ENCODE peak calls at places on chromosomes 7 and 10, in eight cellular contexts. One of them, this sample, is unnamed.
A peak's percentile ranks its signal among the peaks of the same experiment; 100 is the strongest.

GRCh38 chr7:98399903-98400537 is 870 bp downstream of the BAIAP2L1 start:
- DNase-seq in GM10248: no peak
- DNase-seq in psoas muscle: no peak
- DNase-seq in AG04450: no peak
- DNase-seq in transverse colon: no peak
- DNase-seq in OCI-LY7: no peak
- DNase-seq in A549: no peak
- DNase-seq in colonic mucosa: no peak
- DNase-seq in this sample: no peak

GRCh38 chr10:120221873-120222485 is 235.0 kb upstream of the PLPP4 start:
- DNase-seq in GM10248: peak; percentile 50
- DNase-seq in psoas muscle: no peak
- DNase-seq in AG04450: no peak
- DNase-seq in transverse colon: no peak
- DNase-seq in OCI-LY7: peak; percentile 43
- DNase-seq in A549: peak; percentile 65
- DNase-seq in colonic mucosa: peak; percentile 54
- DNase-seq in this sample: no peak

GRCh38 chr7:136117539-136117938 is 140.4 kb upstream of the MTPN start:
- DNase-seq in GM10248: no peak
- DNase-seq in psoas muscle: no peak
- DNase-seq in AG04450: no peak
- DNase-seq in transverse colon: no peak
- DNase-seq in OCI-LY7: no peak
- DNase-seq in A549: no peak
- DNase-seq in colonic mucosa: no peak
- DNase-seq in this sample: no peak

GRCh38 chr10:127911867-127912257 is 5.0 kb downstream of the PTPRE start:
- DNase-seq in GM10248: no peak
- DNase-seq in psoas muscle: no peak
- DNase-seq in AG04450: no peak
- DNase-seq in transverse colon: no peak
- DNase-seq in OCI-LY7: no peak
- DNase-seq in A549: no peak
- DNase-seq in colonic mucosa: no peak
- DNase-seq in this sample: no peak

GRCh38 chr7:22625251-22625650 is 101.7 kb upstream of the IL6 start:
- DNase-seq in GM10248: no peak
- DNase-seq in psoas muscle: no peak
- DNase-seq in AG04450: no peak
- DNase-seq in transverse colon: no peak
- DNase-seq in OCI-LY7: no peak
- DNase-seq in A549: no peak
- DNase-seq in colonic mucosa: no peak
- DNase-seq in this sample: no peak

GRCh38 chr10:132155723-132156381 is 30.9 kb upstream of the DPYSL4 start:
- DNase-seq in GM10248: no peak
- DNase-seq in psoas muscle: peak; percentile 6
- DNase-seq in AG04450: no peak
- DNase-seq in transverse colon: no peak
- DNase-seq in OCI-LY7: no peak
- DNase-seq in A549: no peak
- DNase-seq in colonic mucosa: no peak
- DNase-seq in this sample: no peak

GRCh38 chr10:338176-339037 is 203.2 kb downstream of the ZMYND11 start:
- DNase-seq in GM10248: no peak
- DNase-seq in psoas muscle: no peak
- DNase-seq in AG04450: no peak
- DNase-seq in transverse colon: no peak
- DNase-seq in OCI-LY7: no peak
- DNase-seq in A549: peak; percentile 41
- DNase-seq in colonic mucosa: no peak
- DNase-seq in this sample: no peak

GRCh38 chr10:62853710-62854109 is 37.5 kb upstream of the EGR2 start:
- DNase-seq in GM10248: no peak
- DNase-seq in psoas muscle: no peak
- DNase-seq in AG04450: no peak
- DNase-seq in transverse colon: no peak
- DNase-seq in OCI-LY7: no peak
- DNase-seq in A549: no peak
- DNase-seq in colonic mucosa: no peak
- DNase-seq in this sample: peak; percentile 46

GRCh38 chr10:104209575-104210198 is 22.5 kb downstream of the CFAP43 start:
- DNase-seq in GM10248: peak; percentile 43
- DNase-seq in psoas muscle: no peak
- DNase-seq in AG04450: no peak
- DNase-seq in transverse colon: no peak
- DNase-seq in OCI-LY7: peak; percentile 31
- DNase-seq in A549: peak; percentile 48
- DNase-seq in colonic mucosa: peak; percentile 34
- DNase-seq in this sample: no peak

GRCh38 chr10:58992830-58993460 is 183.5 kb upstream of the PHYHIPL start:
- DNase-seq in GM10248: no peak
- DNase-seq in psoas muscle: no peak
- DNase-seq in AG04450: no peak
- DNase-seq in transverse colon: no peak
- DNase-seq in OCI-LY7: peak; percentile 8
- DNase-seq in A549: no peak
- DNase-seq in colonic mucosa: no peak
- DNase-seq in this sample: no peak

GRCh38 chr7:11486271-11486670 is 345.7 kb downstream of the THSD7A start:
- DNase-seq in GM10248: no peak
- DNase-seq in psoas muscle: no peak
- DNase-seq in AG04450: no peak
- DNase-seq in transverse colon: no peak
- DNase-seq in OCI-LY7: no peak
- DNase-seq in A549: no peak
- DNase-seq in colonic mucosa: no peak
- DNase-seq in this sample: no peak

GRCh38 chr10:86522385-86522855 is 828 bp upstream of the WAPL start:
- DNase-seq in GM10248: no peak
- DNase-seq in psoas muscle: no peak
- DNase-seq in AG04450: no peak
- DNase-seq in transverse colon: no peak
- DNase-seq in OCI-LY7: peak; percentile 29
- DNase-seq in A549: no peak
- DNase-seq in colonic mucosa: no peak
- DNase-seq in this sample: no peak

GRCh38 chr7:507623-508305 is 11.9 kb downstream of the PDGFA start:
- DNase-seq in GM10248: no peak
- DNase-seq in psoas muscle: peak; percentile 10
- DNase-seq in AG04450: no peak
- DNase-seq in transverse colon: peak; percentile 7
- DNase-seq in OCI-LY7: no peak
- DNase-seq in A549: no peak
- DNase-seq in colonic mucosa: no peak
- DNase-seq in this sample: no peak

GRCh38 chr7:97752215-97752614 is 20.3 kb downstream of the TAC1 start:
- DNase-seq in GM10248: no peak
- DNase-seq in psoas muscle: no peak
- DNase-seq in AG04450: no peak
- DNase-seq in transverse colon: no peak
- DNase-seq in OCI-LY7: no peak
- DNase-seq in A549: no peak
- DNase-seq in colonic mucosa: no peak
- DNase-seq in this sample: no peak

GRCh38 chr7:650339-651031 is 76.0 kb upstream of the DNAAF5 start:
- DNase-seq in GM10248: no peak
- DNase-seq in psoas muscle: peak; percentile 41
- DNase-seq in AG04450: no peak
- DNase-seq in transverse colon: no peak
- DNase-seq in OCI-LY7: no peak
- DNase-seq in A549: no peak
- DNase-seq in colonic mucosa: no peak
- DNase-seq in this sample: no peak

GRCh38 chr10:78524941-78525340 is 491.3 kb downstream of the RPS24 start:
- DNase-seq in GM10248: no peak
- DNase-seq in psoas muscle: no peak
- DNase-seq in AG04450: no peak
- DNase-seq in transverse colon: no peak
- DNase-seq in OCI-LY7: no peak
- DNase-seq in A549: no peak
- DNase-seq in colonic mucosa: no peak
- DNase-seq in this sample: no peak

GRCh38 chr7:73851410-73852338 is 9.3 kb upstream of the TMEM270 start:
- DNase-seq in GM10248: peak; percentile 67
- DNase-seq in psoas muscle: no peak
- DNase-seq in AG04450: peak; percentile 94
- DNase-seq in transverse colon: no peak
- DNase-seq in OCI-LY7: no peak
- DNase-seq in A549: peak; percentile 62
- DNase-seq in colonic mucosa: no peak
- DNase-seq in this sample: no peak

GRCh38 chr7:8035647-8036518 is 67.3 kb downstream of the GLCCI1 start:
- DNase-seq in GM10248: no peak
- DNase-seq in psoas muscle: no peak
- DNase-seq in AG04450: peak; percentile 20
- DNase-seq in transverse colon: no peak
- DNase-seq in OCI-LY7: peak; percentile 62
- DNase-seq in A549: no peak
- DNase-seq in colonic mucosa: no peak
- DNase-seq in this sample: no peak
- TF ChIP-seq CTCF in GM10248: no peak
- TF ChIP-seq CTCF in psoas muscle: peak; percentile 16
- TF ChIP-seq CTCF in AG04450: peak; percentile 64
- TF ChIP-seq CTCF in transverse colon: peak; percentile 57
- TF ChIP-seq CTCF in OCI-LY7: peak; percentile 83
- TF ChIP-seq CTCF in A549: peak; percentile 37
- TF ChIP-seq CTCF in colonic mucosa: peak; percentile 42
- TF ChIP-seq CTCF in this sample: peak; percentile 79

GRCh38 chr7:24291271-24291670 is 7.3 kb downstream of the NPY start:
- DNase-seq in GM10248: no peak
- DNase-seq in psoas muscle: no peak
- DNase-seq in AG04450: no peak
- DNase-seq in transverse colon: no peak
- DNase-seq in OCI-LY7: no peak
- DNase-seq in A549: no peak
- DNase-seq in colonic mucosa: no peak
- DNase-seq in this sample: no peak

GRCh38 chr7:24284699-24285506 is 913 bp downstream of the NPY start:
- DNase-seq in GM10248: peak; percentile 22
- DNase-seq in psoas muscle: no peak
- DNase-seq in AG04450: no peak
- DNase-seq in transverse colon: no peak
- DNase-seq in OCI-LY7: no peak
- DNase-seq in A549: no peak
- DNase-seq in colonic mucosa: no peak
- DNase-seq in this sample: no peak

GRCh38 chr7:24290004-24290641 is 6.1 kb downstream of the NPY start:
- DNase-seq in GM10248: peak; percentile 81
- DNase-seq in psoas muscle: no peak
- DNase-seq in AG04450: no peak
- DNase-seq in transverse colon: no peak
- DNase-seq in OCI-LY7: peak; percentile 90
- DNase-seq in A549: peak; percentile 36
- DNase-seq in colonic mucosa: peak; percentile 21
- DNase-seq in this sample: no peak
- TF ChIP-seq CTCF in GM10248: peak; percentile 57
- TF ChIP-seq CTCF in psoas muscle: peak; percentile 60
- TF ChIP-seq CTCF in AG04450: peak; percentile 14
- TF ChIP-seq CTCF in transverse colon: peak; percentile 8
- TF ChIP-seq CTCF in OCI-LY7: peak; percentile 91
- TF ChIP-seq CTCF in A549: peak; percentile 75
- TF ChIP-seq CTCF in colonic mucosa: no peak
- TF ChIP-seq CTCF in this sample: peak; percentile 42

GRCh38 chr7:123750389-123751230 is 1.8 kb upstream of the WASL start:
- DNase-seq in GM10248: no peak
- DNase-seq in psoas muscle: no peak
- DNase-seq in AG04450: no peak
- DNase-seq in transverse colon: no peak
- DNase-seq in OCI-LY7: no peak
- DNase-seq in A549: no peak
- DNase-seq in colonic mucosa: no peak
- DNase-seq in this sample: no peak

GRCh38 chr7:123748171-123748733 is 551 bp downstream of the WASL start:
- DNase-seq in GM10248: peak; percentile 47
- DNase-seq in psoas muscle: peak; percentile 59
- DNase-seq in AG04450: no peak
- DNase-seq in transverse colon: peak; percentile 59
- DNase-seq in OCI-LY7: peak; percentile 62
- DNase-seq in A549: peak; percentile 48
- DNase-seq in colonic mucosa: peak; percentile 53
- DNase-seq in this sample: no peak

GRCh38 chr7:123747620-123748141 is 1.1 kb downstream of the WASL start:
- DNase-seq in GM10248: peak; percentile 22
- DNase-seq in psoas muscle: peak; percentile 29
- DNase-seq in AG04450: peak; percentile 68
- DNase-seq in transverse colon: peak; percentile 68
- DNase-seq in OCI-LY7: peak; percentile 30
- DNase-seq in A549: peak; percentile 58
- DNase-seq in colonic mucosa: peak; percentile 81
- DNase-seq in this sample: peak; percentile 16

GRCh38 chr7:123748734-123749536 is at the start of gene WASL:
- DNase-seq in GM10248: peak; percentile 90
- DNase-seq in psoas muscle: peak; percentile 94
- DNase-seq in AG04450: peak; percentile 65
- DNase-seq in transverse colon: peak; percentile 95
- DNase-seq in OCI-LY7: peak; percentile 93
- DNase-seq in A549: peak; percentile 73
- DNase-seq in colonic mucosa: peak; percentile 91
- DNase-seq in this sample: peak; percentile 86

DNA sequence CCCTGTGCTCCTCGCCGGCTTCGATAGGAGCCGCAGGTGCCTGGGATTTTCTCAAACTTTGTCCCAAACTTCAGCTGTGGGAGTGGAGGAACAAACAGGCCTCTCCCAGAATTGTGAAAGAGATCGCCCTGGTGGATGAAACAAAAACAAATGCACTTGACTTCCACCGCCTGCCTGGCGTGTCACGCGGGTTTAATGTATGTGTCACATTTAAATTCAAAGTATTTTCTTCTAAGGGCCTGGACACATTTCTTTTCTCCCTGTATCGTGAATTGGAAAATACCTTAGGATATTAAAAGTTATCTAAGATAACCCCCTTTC is 694 bp upstream of the WASL start:
- DNase-seq in GM10248: no peak
- DNase-seq in psoas muscle: peak; percentile 33
- DNase-seq in AG04450: peak; percentile 24
- DNase-seq in transverse colon: no peak
- DNase-seq in OCI-LY7: peak; percentile 66
- DNase-seq in A549: peak; percentile 84
- DNase-seq in colonic mucosa: peak; percentile 68
- DNase-seq in this sample: no peak
- TF ChIP-seq CTCF in GM10248: no peak
- TF ChIP-seq CTCF in psoas muscle: no peak
- TF ChIP-seq CTCF in AG04450: peak; percentile 20
- TF ChIP-seq CTCF in transverse colon: peak; percentile 61
- TF ChIP-seq CTCF in OCI-LY7: no peak
- TF ChIP-seq CTCF in A549: no peak
- TF ChIP-seq CTCF in colonic mucosa: no peak
- TF ChIP-seq CTCF in this sample: no peak

DNA sequence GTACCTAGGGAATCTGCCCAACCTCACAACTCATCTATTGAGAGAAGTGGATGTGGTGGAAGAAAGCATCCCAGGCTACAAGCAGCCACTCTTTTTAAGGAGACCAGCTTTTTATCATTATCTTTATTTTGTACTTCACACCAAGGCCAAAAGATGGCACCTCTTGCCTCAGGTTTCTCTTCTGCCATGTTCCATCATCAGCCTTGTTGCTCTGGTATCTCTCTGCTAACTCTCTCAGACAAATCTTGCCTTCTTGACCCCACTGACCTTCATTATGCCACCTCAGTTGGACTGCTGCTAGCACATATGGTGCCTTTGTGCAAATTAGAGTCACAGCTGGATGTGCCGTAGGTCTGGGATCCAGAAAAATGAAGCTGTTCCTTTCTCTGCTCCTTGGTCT is 47.2 kb upstream of the DYNC1I1 start:
- DNase-seq in GM10248: no peak
- DNase-seq in psoas muscle: no peak
- DNase-seq in AG04450: no peak
- DNase-seq in transverse colon: no peak
- DNase-seq in OCI-LY7: no peak
- DNase-seq in A549: no peak
- DNase-seq in colonic mucosa: no peak
- DNase-seq in this sample: no peak
- TF ChIP-seq CTCF in GM10248: no peak
- TF ChIP-seq CTCF in psoas muscle: no peak
- TF ChIP-seq CTCF in AG04450: no peak
- TF ChIP-seq CTCF in transverse colon: no peak
- TF ChIP-seq CTCF in OCI-LY7: no peak
- TF ChIP-seq CTCF in A549: no peak
- TF ChIP-seq CTCF in colonic mucosa: no peak
- TF ChIP-seq CTCF in this sample: no peak

This sample was measured in natural killer cell.